ENCODE peak calls at places on chromosomes 5 and 9, in six cellular contexts. H, N, Z, U, L and Q are unnamed samples.

GRCh38 chr5:131209506-131210191 is 38.9 kb downstream of the LYRM7 start:
- DNase-seq in U (no peak), Z (no peak), H (peak; percentile 95), N (no peak), L (no peak), Q (no peak)

GRCh38 chr5:168978015-168978414 is 322.9 kb downstream of the SLIT3 start:
- DNase-seq in Z (no peak), L (no peak), N (peak; percentile 65), H (no peak), U (no peak), Q (no peak)

GRCh38 chr9:129014611-129015010 is 13.5 kb downstream of the SH3GLB2 start:
- DNase-seq in Z (no peak), L (no peak), N (no peak), U (no peak), H (peak; percentile 2), Q (no peak)

GRCh38 chr5:169803077-169803981 is 166.3 kb downstream of the DOCK2 start:
- DNase-seq in U (no peak), Z (no peak), H (peak; percentile 94), N (peak; percentile 55), L (peak; percentile 52), Q (peak; percentile 30)

GRCh38 chr9:129331772-129332512 is 153.9 kb upstream of the IER5L start:
- DNase-seq in N (no peak), L (no peak), U (no peak), Z (no peak), H (no peak), Q (no peak)

GRCh38 chr9:74942801-74943200 is 9.9 kb downstream of the C9orf40 start:
- DNase-seq in U (no peak), N (no peak), Z (no peak), H (peak; percentile 40), L (no peak), Q (no peak)

GRCh38 chr5:67910599-67910998 is 305.0 kb upstream of the PIK3R1 start:
- DNase-seq in Z (no peak), N (no peak), U (no peak), L (no peak), H (no peak), Q (no peak)

GRCh38 chr9:97480749-97481148 is 20.7 kb upstream of the TMOD1 start:
- DNase-seq in H (no peak), N (no peak), Z (no peak), L (no peak), U (no peak), Q (no peak)

GRCh38 chr5:71014186-71014585 is 11.0 kb downstream of the NAIP start:
- DNase-seq in U (no peak), H (no peak), Z (no peak), L (no peak), N (no peak), Q (no peak)

GRCh38 chr5:147481857-147482256 is 28.0 kb downstream of the DPYSL3 start:
- DNase-seq in N (no peak), H (no peak), U (no peak), Z (no peak), L (no peak), Q (no peak)

GRCh38 chr9:86368871-86369521 is 14.8 kb upstream of the TUT7 start:
- DNase-seq in H (peak; percentile 60), L (no peak), Z (no peak), N (no peak), U (no peak), Q (no peak)

GRCh38 chr9:115444941-115445340 is 327.0 kb upstream of the TNC start:
- DNase-seq in L (no peak), Z (no peak), N (no peak), U (no peak), H (no peak), Q (no peak)

GRCh38 chr5:135456238-135457099 is 4.3 kb upstream of the TIFAB start:
- DNase-seq in N (peak; percentile 28), Z (peak; percentile 55), U (no peak), L (no peak), H (peak; percentile 98), Q (no peak)

GRCh38 chr5:158744226-158744625 is 355.5 kb downstream of the EBF1 start:
- DNase-seq in H (no peak), L (no peak), U (no peak), N (no peak), Z (no peak), Q (no peak)

GRCh38 chr5:118637947-118638670 is 350.2 kb downstream of the DTWD2 start:
- DNase-seq in U (no peak), N (no peak), H (no peak), L (no peak), Z (no peak), Q (no peak)

GRCh38 chr5:21181726-21182125 is 1193.7 kb upstream of the CDH18 start:
- DNase-seq in U (no peak), L (no peak), H (no peak), N (no peak), Z (no peak), Q (no peak)

GRCh38 chr5:119078870-119079269 is 8.0 kb downstream of the DMXL1 start:
- DNase-seq in N (no peak), H (no peak), L (no peak), Z (no peak), U (no peak), Q (no peak)

GRCh38 chr9:70835323-70835722 is 286.1 kb downstream of the TRPM3 start:
- DNase-seq in N (no peak), H (no peak), U (no peak), L (no peak), Z (no peak), Q (no peak)

GRCh38 chr5:91301459-91301858 is 81.7 kb downstream of the ARRDC3 start:
- DNase-seq in N (peak; percentile 43), L (no peak), Z (no peak), H (peak; percentile 51), U (no peak), Q (no peak)

GRCh38 chr5:10262995-10263394 is 12.9 kb downstream of the CCT5 start:
- DNase-seq in L (no peak), N (no peak), H (no peak), U (no peak), Z (peak; percentile 35), Q (no peak)

GRCh38 chr5:166302189-166302588 is 1989.3 kb upstream of the WWC1 start:
- DNase-seq in L (no peak), H (no peak), N (no peak), Z (no peak), U (no peak), Q (no peak)

GRCh38 chr5:79697222-79698164 is 7.9 kb downstream of the CMYA5 start:
- DNase-seq in H (peak; percentile 75), Z (no peak), N (no peak), U (no peak), L (peak; percentile 58), Q (peak; percentile 24)

GRCh38 chr5:80668016-80668969 is 13.5 kb upstream of the DHFR start:
- DNase-seq in H (no peak), L (no peak), Z (peak; percentile 76), N (no peak), U (no peak), Q (no peak)

GRCh38 chr9:134136117-134136996 is 475 bp downstream of the WDR5 start:
- DNase-seq in Z (peak; percentile 47), U (no peak), H (peak; percentile 41), L (peak; percentile 43), N (no peak), Q (peak; percentile 40)

GRCh38 chr9:134136997-134137302 is 1.1 kb downstream of the WDR5 start:
- DNase-seq in U (no peak), N (no peak), H (no peak), L (no peak), Z (no peak), Q (no peak)

GRCh38 chr9:134138292-134138691 is 2.4 kb downstream of the WDR5 start:
- DNase-seq in L (no peak), Z (no peak), H (no peak), U (no peak), N (no peak), Q (no peak)

GRCh38 chr9:134134949-134135342 is 936 bp upstream of the WDR5 start:
- DNase-seq in L (no peak), U (no peak), N (no peak), H (no peak), Z (no peak), Q (no peak)

DNA sequence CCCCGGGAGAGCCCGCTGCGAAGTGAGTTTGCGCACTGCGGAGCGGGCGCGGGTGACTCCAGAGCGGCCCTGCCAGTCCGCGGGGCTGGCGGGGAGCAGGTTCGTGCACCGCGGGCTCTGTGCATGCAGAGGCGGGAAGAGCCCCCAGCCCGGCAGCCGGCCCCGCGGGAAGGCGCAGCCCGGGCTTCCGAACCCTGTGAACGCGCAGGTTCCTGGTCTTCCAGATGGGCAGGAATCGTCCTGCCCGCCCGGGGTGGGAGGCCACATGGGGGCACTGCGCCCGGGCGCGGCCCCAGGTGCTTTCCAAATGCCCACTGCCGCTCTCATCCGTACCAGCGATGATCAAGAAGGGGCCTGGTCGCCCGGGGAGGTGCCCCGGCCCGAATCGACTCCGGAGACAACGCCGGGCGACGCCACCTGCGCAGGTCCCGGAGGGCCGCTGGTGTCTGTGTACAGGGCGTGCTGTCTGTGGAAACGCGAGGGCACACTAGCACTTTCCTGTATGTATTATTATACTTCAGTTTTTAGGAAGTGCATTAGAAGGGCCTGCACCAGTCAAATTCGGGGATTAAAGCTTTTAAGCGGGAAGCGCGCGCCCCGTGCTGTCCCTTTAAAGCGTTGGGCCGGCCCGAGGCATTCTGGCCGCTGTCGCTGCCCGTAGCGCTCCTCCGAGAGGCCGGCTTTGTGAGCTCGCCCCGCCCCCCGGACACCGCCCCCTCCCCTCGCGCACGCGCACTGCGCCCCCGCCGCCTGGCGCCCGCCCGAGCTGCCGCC is at the start of gene WDR5:
- DNase-seq in Z (peak; percentile 94), L (peak; percentile 92), N (peak; percentile 92), H (peak; percentile 92), U (peak; percentile 82), Q (peak; percentile 91)
- TF ChIP-seq POLR2A in Z (peak; percentile 55), L (peak; percentile 53), N (peak; percentile 78), H (peak; percentile 56), U (peak; percentile 66), Q (peak; percentile 48)

GRCh38 chr5:345404-346195 is 24.1 kb downstream of the AHRR start:
- DNase-seq in H (peak; percentile 22), L (peak; percentile 46), N (no peak), Z (no peak), U (no peak), Q (no peak)
- H3K4me3 ChIP-seq in H (no peak overlapping the region), L (no peak overlapping the region), N (no peak overlapping the region), Z (no peak overlapping the region), U (no peak overlapping the region), Q (no peak overlapping the region)

DNA sequence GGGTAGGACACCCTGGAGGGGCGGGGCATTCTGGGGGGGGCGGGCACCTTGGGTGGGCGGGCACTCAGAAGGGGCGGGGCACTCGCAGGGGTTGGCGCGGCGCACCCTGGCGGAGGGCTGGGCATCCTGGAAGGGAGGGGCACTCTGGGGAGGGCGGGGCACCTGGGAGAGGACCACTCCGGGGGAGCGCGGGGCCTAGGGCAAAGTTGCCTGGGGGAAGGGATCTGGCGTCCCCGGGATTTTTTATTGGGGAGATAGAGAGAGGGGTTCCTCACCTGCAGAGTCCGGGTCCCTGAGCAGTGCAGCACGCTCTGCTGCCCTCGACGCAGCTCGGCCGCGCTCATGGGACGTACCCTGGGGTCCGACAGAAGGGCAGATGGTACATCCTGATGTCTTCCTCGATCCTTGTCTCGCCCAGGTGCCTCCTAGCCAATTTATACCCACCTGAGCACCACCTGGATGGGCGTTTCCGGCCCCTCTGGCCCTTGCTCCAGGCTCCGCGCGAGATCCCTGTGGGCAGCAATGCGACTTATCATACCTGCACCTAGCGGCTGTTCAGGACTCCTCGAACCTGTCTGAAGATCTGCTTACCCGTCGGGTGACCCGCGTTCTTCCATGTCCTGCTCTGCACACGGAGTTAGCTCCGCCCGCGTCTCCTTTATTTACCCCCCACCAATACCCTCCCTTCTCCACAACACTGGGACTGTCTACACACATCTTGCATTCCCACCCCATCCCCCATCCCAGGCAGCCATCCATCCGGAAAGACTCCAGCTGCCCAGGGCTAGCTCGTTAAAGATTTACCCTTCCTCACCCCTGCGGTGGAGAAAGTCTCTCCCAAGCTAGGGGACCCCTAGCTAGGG is at the start of gene KIF12:
- DNase-seq in N (peak; percentile 57), U (no peak), L (no peak), Z (peak; percentile 89), H (no peak), Q (peak; percentile 43)
- TF ChIP-seq CTCF in N (no peak), U (no peak), L (no peak), Z (no peak), H (no peak), Q (no peak)

GRCh38 chr9:4662108-4662988 is at the start of gene PLPP6:
- DNase-seq in H (peak; percentile 93), Z (peak; percentile 92), L (peak; percentile 89), U (peak; percentile 78), N (peak; percentile 91), Q (peak; percentile 85)
- TF ChIP-seq POLR2A in H (peak; percentile 85), Z (peak; percentile 94), L (peak; percentile 33), U (peak; percentile 43), N (peak; percentile 82), Q (peak; percentile 54)